ENCODE peak calls at places on chromosomes 4 and X, in ten cellular contexts. E is hepatocyte; G is psoas muscle; P is BE2C; X is keratinocyte; O is RWPE2; L is CD4-positive, alpha-beta memory T cell; V is naive thymus-derived CD4-positive, alpha-beta T cell; Y is A549; I is upper lobe of left lung. U is an unnamed sample.

GRCh38 chrX:6448003-6448402 is 86.9 kb downstream of the VCX3A start:
- DNase-seq in E (no peak), G (no peak), P (no peak), X (no peak), O (no peak), L (no peak), V (no peak), Y (no peak), I (no peak), U (no peak)

GRCh38 chr4:108649863-108650211 is 562 bp upstream of the OSTC start:
- DNase-seq in E (no peak), G (no peak), P (no peak), X (no peak), O (no peak), L (no peak), V (no peak), Y (no peak), I (no peak), U (no peak)

GRCh38 chrX:19799319-19800182 is 87.8 kb downstream of the SH3KBP1 start:
- DNase-seq in E (no peak), G (no peak), P (no peak), X (no peak), O (no peak), L (peak; percentile 64), V (no peak), Y (no peak), I (no peak), U (no peak)

GRCh38 chr4:176656108-176656507 is 136.6 kb downstream of the VEGFC start:
- DNase-seq in E (no peak), G (no peak), P (no peak), X (no peak), O (no peak), L (no peak), V (no peak), Y (no peak), I (no peak), U (no peak)

GRCh38 chrX:6645216-6645615 is 110.3 kb upstream of the VCX3A start:
- DNase-seq in E (no peak), G (no peak), P (no peak), X (no peak), O (no peak), L (no peak), V (no peak), Y (no peak), I (no peak), U (no peak)

GRCh38 chr4:187059895-187060294 is 336.2 kb upstream of the FAT1 start:
- DNase-seq in E (no peak), G (no peak), P (no peak), X (no peak), O (no peak), L (no peak), V (no peak), Y (no peak), I (no peak), U (no peak)

GRCh38 chr4:105996845-105997244 is 101.6 kb downstream of the NPNT start:
- DNase-seq in E (peak; percentile 55), G (no peak), P (no peak), X (no peak), O (no peak), L (no peak), V (no peak), Y (no peak), I (peak; percentile 15), U (no peak)

GRCh38 chr4:797066-797465 is 28.9 kb downstream of the CPLX1 start:
- DNase-seq in E (no peak), G (no peak), P (no peak), X (no peak), O (no peak), L (no peak), V (no peak), Y (no peak), I (no peak), U (peak; percentile 59)

GRCh38 chrX:130975947-130976346 is 72.9 kb upstream of the ENOX2 start:
- DNase-seq in E (peak; percentile 70), G (no peak), P (peak; percentile 50), X (peak; percentile 1), O (no peak), L (peak; percentile 12), V (peak; percentile 21), Y (peak; percentile 25), I (no peak), U (no peak)

GRCh38 chrX:8306296-8306975 is 135.4 kb upstream of the VCX2 start:
- DNase-seq in E (no peak), G (no peak), P (no peak), X (no peak), O (no peak), L (no peak), V (no peak), Y (no peak), I (no peak), U (no peak)

GRCh38 chr4:147138171-147138570 is 192.5 kb upstream of the TTC29 start:
- DNase-seq in E (no peak), G (no peak), P (no peak), X (no peak), O (no peak), L (no peak), V (no peak), Y (no peak), I (no peak), U (no peak)

GRCh38 chr4:101184668-101185067 is 162.7 kb downstream of the PPP3CA start:
- DNase-seq in E (no peak), G (no peak), P (no peak), X (no peak), O (no peak), L (no peak), V (no peak), Y (no peak), I (no peak), U (no peak)

GRCh38 chr4:74649193-74649592 is 145.1 kb downstream of the BTC start:
- DNase-seq in E (no peak), G (no peak), P (no peak), X (no peak), O (no peak), L (no peak), V (no peak), Y (no peak), I (no peak), U (no peak)

GRCh38 chr4:103197765-103198110 is 405 bp downstream of the CENPE start:
- DNase-seq in E (no peak), G (no peak), P (no peak), X (no peak), O (no peak), L (no peak), V (no peak), Y (peak; percentile 10), I (no peak), U (no peak)

GRCh38 chrX:17851854-17852253 is 9.2 kb downstream of the RAI2 start:
- DNase-seq in E (no peak), G (no peak), P (no peak), X (no peak), O (no peak), L (no peak), V (no peak), Y (no peak), I (no peak), U (no peak)
- H3K4me1 ChIP-seq in E (no peaks in the 10 kb centered on the region), G (no peaks in the 10 kb centered on the region), P (no peaks in the 10 kb centered on the region), X (no peaks in the 10 kb centered on the region), O (no peaks in the 10 kb centered on the region), L (no peaks in the 10 kb centered on the region), V (no peaks in the 10 kb centered on the region), Y (no peaks in the 10 kb centered on the region), I (peaks cover 2% of the 10 kb centered on the region), U (no peaks in the 10 kb centered on the region)

GRCh38 chr4:158169931-158170690 is 2.7 kb downstream of the GASK1B start:
- DNase-seq in E (no peak), G (no peak), P (peak; percentile 7), X (no peak), O (no peak), L (no peak), V (no peak), Y (no peak), I (peak; percentile 86), U (no peak)
- H3K4me3 ChIP-seq in E (peak overlapping the region; percentile 30), G (peak overlapping the region; percentile 65), P (peak overlapping the region; percentile 19), X (no peak overlapping the region), O (no peak overlapping the region), L (no peak overlapping the region), V (no peak overlapping the region), Y (no peak overlapping the region), I (peak overlapping the region; percentile 25), U (peak overlapping the region; percentile 27)

GRCh38 chrX:148499638-148500427 is 584 bp upstream of the AFF2 start:
- DNase-seq in E (no peak), G (no peak), P (no peak), X (no peak), O (no peak), L (no peak), V (no peak), Y (no peak), I (peak; percentile 27), U (no peak)

GRCh38 chrX:148504412-148504950 is 4.1 kb downstream of the AFF2 start:
- DNase-seq in E (no peak), G (no peak), P (no peak), X (no peak), O (no peak), L (no peak), V (no peak), Y (no peak), I (peak; percentile 36), U (no peak)

GRCh38 chrX:148498067-148498466 is 2.4 kb upstream of the AFF2 start:
- DNase-seq in E (no peak), G (no peak), P (no peak), X (no peak), O (no peak), L (no peak), V (no peak), Y (no peak), I (no peak), U (no peak)

GRCh38 chrX:148501121-148502066 is 977 bp downstream of the AFF2 start:
- DNase-seq in E (peak; percentile 18), G (peak; percentile 45), P (no peak), X (no peak), O (no peak), L (no peak), V (peak; percentile 22), Y (peak; percentile 0), I (peak; percentile 75), U (no peak)

DNA sequence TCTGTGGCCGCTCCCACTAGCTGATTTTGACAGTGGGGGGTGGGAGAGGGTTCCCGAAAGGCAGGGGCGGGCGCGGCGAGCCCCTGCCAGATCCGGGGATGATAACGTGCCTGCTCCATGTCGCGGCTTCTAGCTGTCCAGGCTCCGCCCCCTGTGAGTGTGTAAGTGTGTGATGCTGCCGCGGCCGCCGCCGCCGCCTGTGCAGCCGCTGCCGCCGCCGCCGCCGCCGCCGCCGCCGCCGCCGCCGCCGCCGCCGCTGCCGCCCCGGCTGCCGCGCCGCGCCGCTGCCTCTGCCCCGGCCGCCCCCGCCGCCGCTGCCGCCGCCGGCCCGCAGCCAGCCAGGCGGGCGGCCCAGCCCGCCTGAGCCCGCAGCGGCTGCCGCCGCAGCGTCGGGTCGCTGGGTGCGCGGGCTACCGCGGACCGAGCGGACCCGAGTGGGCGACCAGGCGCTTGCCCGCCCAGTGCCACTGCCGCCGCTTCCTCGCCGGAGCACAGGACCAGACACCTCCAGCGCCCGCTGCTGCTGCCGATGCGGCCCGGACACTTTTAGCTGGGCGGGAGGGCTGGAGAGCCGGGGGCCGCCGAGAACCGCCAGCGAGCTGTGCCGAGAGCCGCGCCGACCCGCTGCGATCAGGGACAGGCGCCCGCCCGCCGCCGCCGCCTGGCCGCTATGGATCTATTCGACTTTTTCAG is at the start of gene AFF2:
- DNase-seq in E (peak; percentile 64), G (peak; percentile 57), P (peak; percentile 13), X (no peak), O (no peak), L (peak; percentile 18), V (peak; percentile 29), Y (peak; percentile 2), I (peak; percentile 88), U (peak; percentile 38)
- H3K4me1 ChIP-seq in E (no peaks in the 10 kb centered on the region), G (no peaks in the 10 kb centered on the region), P (no peaks in the 10 kb centered on the region), X (no peaks in the 10 kb centered on the region), O (no peaks in the 10 kb centered on the region), L (peaks cover 5% of the 10 kb centered on the region), V (no peaks in the 10 kb centered on the region), Y (no peaks in the 10 kb centered on the region), I (peaks cover 4% of the 10 kb centered on the region), U (no peaks in the 10 kb centered on the region)

GRCh38 chr4:173500841-173501591 is 29.0 kb downstream of the HAND2 start:
- DNase-seq in E (no peak), G (no peak), P (no peak), X (no peak), O (no peak), L (no peak), V (no peak), Y (no peak), I (peak; percentile 82), U (no peak)
- H3K4me3 ChIP-seq in E (no peak overlapping the region), G (peak overlapping the region; percentile 49), P (no peak overlapping the region), X (no peak overlapping the region), O (no peak overlapping the region), L (no peak overlapping the region), V (peak overlapping the region; percentile 39), Y (no peak overlapping the region), I (peak overlapping the region; percentile 25), U (peak overlapping the region; percentile 21)